ENCODE peak calls at places on chromosomes 16 and 17, in seven cellular contexts. H, S, A, R, F, U and I are unnamed samples.

GRCh38 chr16:57188711-57189002 is 2.5 kb downstream of the RSPRY1 start:
- DNase-seq in H (no peak), S (no peak), A (no peak), R (no peak), F (no peak), U (no peak), I (no peak)

GRCh38 chr17:38466346-38467315 is 38.4 kb downstream of the ARHGAP23 start:
- DNase-seq in H (no peak), S (no peak), A (no peak), R (no peak), F (no peak), U (peak), I (no peak)

GRCh38 chr17:79160980-79161621 is 86.5 kb downstream of the ENGASE start:
- DNase-seq in H (no peak), S (no peak), A (no peak), R (no peak), F (no peak), U (no peak), I (no peak)

GRCh38 chr16:56481468-56482112 is 30.2 kb downstream of the OGFOD1 start:
- DNase-seq in H (no peak), S (no peak), A (no peak), R (no peak), F (no peak), U (no peak), I (peak)

GRCh38 chr17:60147553-60148241 is 2.1 kb upstream of the CA4 start:
- DNase-seq in H (no peak), S (no peak), A (no peak), R (no peak), F (no peak), U (no peak), I (no peak)

GRCh38 chr17:12958786-12959185 is 59.0 kb downstream of the ELAC2 start:
- DNase-seq in H (no peak), S (no peak), A (peak), R (no peak), F (no peak), U (no peak), I (peak)

GRCh38 chr16:68636818-68637217 is 8.3 kb upstream of the CDH3 start:
- DNase-seq in H (no peak), S (no peak), A (no peak), R (no peak), F (no peak), U (no peak), I (no peak)

GRCh38 chr17:57993471-57994365 is 5.7 kb upstream of the VEZF1 start:
- DNase-seq in H (no peak), S (no peak), A (no peak), R (no peak), F (no peak), U (no peak), I (no peak)

GRCh38 chr17:17147821-17148220 is 58.3 kb downstream of the PLD6 start:
- DNase-seq in H (no peak), S (no peak), A (no peak), R (no peak), F (no peak), U (no peak), I (peak)

GRCh38 chr16:65975049-65975708 is 391.3 kb upstream of the CDH5 start:
- DNase-seq in H (peak), S (no peak), A (peak), R (no peak), F (peak), U (no peak), I (peak)

GRCh38 chr16:16036359-16036792 is 87.0 kb downstream of the ABCC1 start:
- DNase-seq in H (no peak), S (no peak), A (no peak), R (no peak), F (no peak), U (no peak), I (no peak)

GRCh38 chr17:13599808-13600398 is 1.8 kb downstream of the HS3ST3A1 start:
- DNase-seq in H (no peak), S (no peak), A (no peak), R (no peak), F (no peak), U (no peak), I (peak)

GRCh38 chr16:10191096-10191495 is 8.9 kb upstream of the GRIN2A start:
- DNase-seq in H (no peak), S (no peak), A (no peak), R (no peak), F (no peak), U (no peak), I (no peak)

GRCh38 chr16:89201467-89202377 is 1.4 kb upstream of the SLC22A31 start:
- DNase-seq in H (no peak), S (peak), A (no peak), R (peak), F (no peak), U (peak), I (peak)

GRCh38 chr17:8118769-8119574 is 658 bp upstream of the ALOXE3 start:
- DNase-seq in H (peak), S (peak), A (no peak), R (peak), F (peak), U (peak), I (peak)

GRCh38 chr16:75589301-75589700 is 23.1 kb downstream of the GABARAPL2 start:
- DNase-seq in H (no peak), S (peak), A (no peak), R (no peak), F (no peak), U (peak), I (no peak)

GRCh38 chr16:10579965-10580918 is at the start of gene EMP2:
- DNase-seq in H (peak), S (peak), A (peak), R (no peak), F (peak), U (peak), I (peak)

GRCh38 chr16:81040837-81041236 is 5.2 kb downstream of the ATMIN start:
- DNase-seq in H (no peak), S (no peak), A (no peak), R (no peak), F (no peak), U (no peak), I (no peak)

GRCh38 chr17:79965806-79966205 is 69.9 kb downstream of the TBC1D16 start:
- DNase-seq in H (no peak), S (no peak), A (no peak), R (no peak), F (peak), U (no peak), I (no peak)

GRCh38 chr17:9389116-9389515 is 186.5 kb downstream of the STX8 start:
- DNase-seq in H (peak), S (no peak), A (peak), R (no peak), F (peak), U (no peak), I (peak)

GRCh38 chr17:79009397-79010303 is at the start of gene CANT1:
- DNase-seq in H (peak), S (peak), A (peak), R (peak), F (peak), U (peak), I (peak)

GRCh38 chr16:52069866-52070265 is 477.1 kb downstream of the TOX3 start:
- DNase-seq in H (no peak), S (no peak), A (no peak), R (no peak), F (no peak), U (no peak), I (peak)

GRCh38 chr16:23132921-23133532 is 16.2 kb downstream of the USP31 start:
- DNase-seq in H (no peak), S (peak), A (no peak), R (no peak), F (no peak), U (peak), I (peak)

GRCh38 chr17:39769974-39770587 is 32.3 kb downstream of the GRB7 start:
- DNase-seq in H (no peak), S (no peak), A (peak), R (no peak), F (no peak), U (no peak), I (peak)

GRCh38 chr17:40598021-40598927 is 33.0 kb upstream of the CCR7 start:
- DNase-seq in H (no peak), S (no peak), A (no peak), R (peak), F (no peak), U (no peak), I (no peak)

GRCh38 chr16:84324439-84325262 is 30.0 kb downstream of the WFDC1 start:
- DNase-seq in H (no peak), S (no peak), A (no peak), R (no peak), F (no peak), U (no peak), I (no peak)

GRCh38 chr17:47687328-47687690 is 6.7 kb upstream of the TBKBP1 start:
- DNase-seq in H (no peak), S (no peak), A (no peak), R (no peak), F (no peak), U (no peak), I (no peak)

GRCh38 chr16:20611350-20611902 is 35.3 kb upstream of the ACSM2B start:
- DNase-seq in H (no peak), S (peak), A (no peak), R (no peak), F (no peak), U (peak), I (no peak)

GRCh38 chr17:80750263-80750662 is 205.6 kb downstream of the RPTOR start:
- DNase-seq in H (no peak), S (no peak), A (no peak), R (no peak), F (peak), U (no peak), I (no peak)

GRCh38 chr16:76059701-76060100 is 217.5 kb upstream of the CNTNAP4 start:
- DNase-seq in H (no peak), S (no peak), A (no peak), R (no peak), F (no peak), U (no peak), I (no peak)

GRCh38 chr17:54745239-54745638 is 155.4 kb upstream of the TOM1L1 start:
- DNase-seq in H (no peak), S (no peak), A (no peak), R (no peak), F (no peak), U (no peak), I (no peak)

GRCh38 chr17:49566668-49567071 is 9.0 kb upstream of the NXPH3 start:
- DNase-seq in H (no peak), S (no peak), A (no peak), R (no peak), F (no peak), U (no peak), I (no peak)

GRCh38 chr17:48542956-48543853 is 1.7 kb downstream of the HOXB2 start:
- DNase-seq in H (peak), S (peak), A (no peak), R (peak), F (peak), U (peak), I (peak)

GRCh38 chr16:63581560-63581959 is 1540.3 kb downstream of the CDH11 start:
- DNase-seq in H (no peak), S (peak), A (no peak), R (no peak), F (no peak), U (peak), I (no peak)